ENCODE peak calls at places on chromosomes 1 and 21, in eight cellular contexts. T is suprapubic skin; H is upper lobe of right lung; C is thoracic aorta; R is esophagus muscularis mucosa; M is pancreas; W is effector memory CD4-positive, alpha-beta T cell; V is brain microvascular endothelial cell. K is an unnamed sample. For H3K36me3, the result is how much of the 10 kb centered on the place peaks cover.

GRCh38 chr1:192702212-192702993 is 66.5 kb downstream of the RGS13 start:
- DNase-seq in T (no peak), H (no peak), C (no peak), R (no peak), M (no peak), W (no peak), V (peak), K (peak)

GRCh38 chr1:35808376-35809155 is 750 bp downstream of the AGO4 start:
- DNase-seq in T (peak), H (peak), C (no peak), R (no peak), M (peak), W (no peak), V (peak), K (peak)

GRCh38 chr1:201633811-201634210 is 94.9 kb downstream of the NAV1 start:
- DNase-seq in T (no peak), H (no peak), C (no peak), R (no peak), M (no peak), W (no peak), V (no peak), K (no peak)

GRCh38 chr1:31712041-31712440 is 8.2 kb upstream of the COL16A1 start:
- DNase-seq in T (no peak), H (no peak), C (no peak), R (no peak), M (no peak), W (no peak), V (peak), K (peak)

GRCh38 chr1:150537732-150538684 is 11.2 kb upstream of the ADAMTSL4 start:
- DNase-seq in T (no peak), H (no peak), C (no peak), R (peak), M (no peak), W (no peak), V (peak), K (peak)

GRCh38 chr1:91600431-91601330 is 100.0 kb downstream of the CDC7 start:
- DNase-seq in T (no peak), H (no peak), C (no peak), R (no peak), M (no peak), W (no peak), V (no peak), K (no peak)

GRCh38 chr21:15065381-15066230 is 806 bp upstream of the NRIP1 start:
- DNase-seq in T (peak), H (peak), C (peak), R (peak), M (peak), W (peak), V (peak), K (peak)

GRCh38 chr21:37863842-37864241 is 52.4 kb downstream of the KCNJ6 start:
- DNase-seq in T (no peak), H (no peak), C (no peak), R (no peak), M (no peak), W (no peak), V (peak), K (peak)

GRCh38 chr1:63112155-63112914 is 210.0 kb upstream of the FOXD3 start:
- DNase-seq in T (no peak), H (no peak), C (no peak), R (no peak), M (no peak), W (no peak), V (peak), K (no peak)

GRCh38 chr1:203152158-203153034 is 23.2 kb downstream of the MYBPH start:
- DNase-seq in T (no peak), H (no peak), C (no peak), R (no peak), M (no peak), W (no peak), V (no peak), K (no peak)

GRCh38 chr1:107536266-107536665 is 395.4 kb downstream of the NTNG1 start:
- DNase-seq in T (no peak), H (no peak), C (no peak), R (no peak), M (no peak), W (no peak), V (no peak), K (no peak)

GRCh38 chr1:186730951-186731350 is 50.7 kb upstream of the PTGS2 start:
- DNase-seq in T (no peak), H (no peak), C (no peak), R (no peak), M (no peak), W (no peak), V (no peak), K (no peak)

GRCh38 chr1:9201421-9202239 is 32.9 kb upstream of the H6PD start:
- DNase-seq in T (no peak), H (no peak), C (no peak), R (no peak), M (no peak), W (no peak), V (peak), K (no peak)

GRCh38 chr1:173314656-173315055 is 107.5 kb upstream of the TNFSF4 start:
- DNase-seq in T (no peak), H (no peak), C (no peak), R (no peak), M (no peak), W (no peak), V (no peak), K (no peak)

GRCh38 chr21:32330784-32331311 is 32.2 kb downstream of the MRAP start:
- DNase-seq in T (no peak), H (no peak), C (no peak), R (no peak), M (no peak), W (no peak), V (no peak), K (no peak)

GRCh38 chr1:104648269-104648691 is 898.6 kb downstream of the AMY1C start:
- DNase-seq in T (no peak), H (no peak), C (no peak), R (no peak), M (no peak), W (no peak), V (peak), K (peak)

GRCh38 chr1:211258310-211258755 is 833 bp upstream of the RCOR3 start:
- DNase-seq in T (peak), H (peak), C (peak), R (peak), M (peak), W (peak), V (peak), K (peak)

GRCh38 chr1:223844521-223844961 is 1.2 kb downstream of the TP53BP2 start:
- DNase-seq in T (no peak), H (no peak), C (no peak), R (no peak), M (no peak), W (peak), V (no peak), K (no peak)

GRCh38 chr1:159054427-159054826 is 22.1 kb downstream of the AIM2 start:
- DNase-seq in T (no peak), H (no peak), C (no peak), R (no peak), M (no peak), W (no peak), V (no peak), K (no peak)

GRCh38 chr1:28509705-28510349 is 4.0 kb downstream of the RCC1 start:
- DNase-seq in T (no peak), H (no peak), C (no peak), R (no peak), M (no peak), W (no peak), V (no peak), K (no peak)

GRCh38 chr1:218656301-218657037 is 311.3 kb downstream of the TGFB2 start:
- DNase-seq in T (no peak), H (no peak), C (no peak), R (no peak), M (no peak), W (no peak), V (peak), K (no peak)

GRCh38 chr1:56666112-56666608 is 21.0 kb downstream of the PRKAA2 start:
- DNase-seq in T (no peak), H (no peak), C (no peak), R (no peak), M (no peak), W (no peak), V (no peak), K (peak)

GRCh38 chr1:167474191-167474641 is 44.1 kb downstream of the CD247 start:
- DNase-seq in T (no peak), H (peak), C (no peak), R (no peak), M (no peak), W (peak), V (no peak), K (no peak)

GRCh38 chr1:223712184-223712855 is at the start of gene CAPN2:
- DNase-seq in T (peak), H (peak), C (no peak), R (no peak), M (peak), W (peak), V (no peak), K (peak)

GRCh38 chr1:108505766-108506075 is 54.2 kb upstream of the EEIG2 start:
- DNase-seq in T (no peak), H (no peak), C (no peak), R (no peak), M (no peak), W (no peak), V (no peak), K (no peak)

GRCh38 chr1:187027259-187027658 is 198.5 kb downstream of the PLA2G4A start:
- DNase-seq in T (no peak), H (no peak), C (no peak), R (no peak), M (no peak), W (no peak), V (no peak), K (no peak)

GRCh38 chr1:201208236-201208635 is 17.6 kb downstream of the IGFN1 start:
- DNase-seq in T (no peak), H (peak), C (no peak), R (no peak), M (no peak), W (no peak), V (no peak), K (no peak)

GRCh38 chr1:156276966-156277381 is 5.7 kb downstream of the SMG5 start:
- DNase-seq in T (no peak), H (no peak), C (no peak), R (no peak), M (no peak), W (no peak), V (no peak), K (peak)
- H3K36me3 ChIP-seq in T (half or more), H (half or more), C (half or more), R (half or more), M (under half), W (half or more), V (under half), K (half or more)

GRCh38 chr1:32780628-32781267 is 36.4 kb downstream of the YARS1 start:
- DNase-seq in T (no peak), H (no peak), C (no peak), R (no peak), M (no peak), W (no peak), V (no peak), K (no peak)
- H3K36me3 ChIP-seq in T (half or more), H (half or more), C (half or more), R (half or more), M (under half), W (half or more), V (half or more), K (half or more)

GRCh38 chr1:241479294-241479693 is 40.3 kb downstream of the FH start:
- DNase-seq in T (no peak), H (no peak), C (no peak), R (no peak), M (no peak), W (no peak), V (no peak), K (no peak)
- H3K36me3 ChIP-seq in T (under half), H (under half), C (under half), R (under half), M (under half), W (under half), V (under half), K (under half)

GRCh38 chr21:23687154-23687553 is 1920.1 kb downstream of the MRPL39 start:
- DNase-seq in T (no peak), H (no peak), C (no peak), R (no peak), M (no peak), W (no peak), V (no peak), K (no peak)
- H3K36me3 ChIP-seq in T (under half), H (under half), C (under half), R (under half), M (under half), W (under half), V (under half), K (under half)

DNA sequence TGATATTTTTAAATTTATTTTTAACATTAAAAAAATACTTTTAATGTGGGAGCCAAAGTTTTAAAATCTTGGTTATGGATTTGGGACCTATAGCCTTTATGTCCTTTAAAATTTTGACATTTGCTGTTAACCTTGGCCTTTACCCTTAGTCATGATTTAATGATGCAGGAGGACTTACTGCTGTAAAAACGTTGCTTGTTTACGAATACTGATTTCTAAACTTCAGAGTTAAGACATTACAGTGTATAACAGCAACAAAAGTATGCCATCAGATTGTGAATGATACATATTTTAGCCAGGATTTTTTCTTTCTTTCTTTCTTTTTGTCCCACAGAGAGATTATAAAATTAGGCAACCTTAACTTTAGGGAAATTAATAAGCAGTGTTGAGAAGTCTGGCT is 8.9 kb downstream of the RBM15 start:
- DNase-seq in T (no peak), H (no peak), C (no peak), R (no peak), M (no peak), W (no peak), V (no peak), K (no peak)
- H3K36me3 ChIP-seq in T (under half), H (under half), C (under half), R (under half), M (under half), W (under half), V (under half), K (under half)

GRCh38 chr1:6097824-6098223 is 52.1 kb downstream of the KCNAB2 start:
- DNase-seq in T (no peak), H (peak), C (no peak), R (no peak), M (peak), W (no peak), V (no peak), K (no peak)

GRCh38 chr1:6095511-6096242 is 50.0 kb downstream of the KCNAB2 start:
- DNase-seq in T (no peak), H (no peak), C (no peak), R (no peak), M (peak), W (no peak), V (no peak), K (no peak)

GRCh38 chr1:6094801-6095505 is 49.3 kb downstream of the KCNAB2 start:
- DNase-seq in T (no peak), H (peak), C (no peak), R (no peak), M (peak), W (no peak), V (no peak), K (no peak)

GRCh38 chr1:6097117-6097595 is 51.5 kb downstream of the KCNAB2 start:
- DNase-seq in T (no peak), H (no peak), C (no peak), R (no peak), M (peak), W (no peak), V (no peak), K (no peak)

DNA sequence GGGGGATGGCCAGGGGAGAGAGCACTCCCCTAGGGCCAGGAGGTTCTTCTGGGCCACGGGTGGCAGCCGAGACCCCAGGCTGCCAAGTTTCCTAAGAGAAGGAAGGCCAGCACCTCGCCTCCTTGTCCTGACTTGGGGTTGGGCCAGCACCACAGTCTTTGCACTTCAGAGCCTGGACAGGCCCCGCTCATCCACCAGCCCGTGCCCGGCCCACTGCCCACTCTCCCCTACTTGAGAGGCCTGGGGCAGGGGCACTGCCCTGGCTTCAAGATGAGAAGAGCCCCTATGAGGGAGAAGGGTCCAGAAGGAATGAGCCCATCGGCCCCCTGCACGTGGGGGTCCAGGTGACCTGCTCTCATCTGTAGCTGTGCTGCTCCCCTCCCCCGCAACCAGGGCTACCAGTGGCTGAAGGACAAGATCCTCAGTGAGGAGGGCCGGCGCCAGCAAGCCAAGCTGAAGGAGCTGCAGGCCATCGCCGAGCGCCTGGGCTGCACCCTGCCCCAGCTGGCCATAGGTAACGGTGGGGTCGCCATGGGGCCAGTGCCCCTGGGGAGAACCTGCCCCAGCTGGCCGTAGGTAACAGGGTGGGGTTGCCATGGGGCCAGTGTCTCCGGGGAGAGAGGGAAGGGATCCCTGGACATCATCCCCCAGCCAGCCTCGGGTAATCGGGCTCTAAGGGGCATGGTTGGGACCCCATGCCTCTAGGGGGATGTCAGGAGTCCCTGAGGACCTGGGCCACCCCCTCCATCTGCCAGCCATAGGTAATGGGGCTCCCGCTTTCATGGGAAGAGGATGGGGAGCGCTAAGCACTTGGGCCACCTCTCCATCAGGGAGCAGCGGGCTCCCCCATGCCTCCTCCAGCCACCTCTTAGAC is 50.8 kb downstream of the KCNAB2 start:
- DNase-seq in T (no peak), H (no peak), C (no peak), R (no peak), M (peak), W (no peak), V (no peak), K (no peak)
- H3K36me3 ChIP-seq in T (under half), H (under half), C (under half), R (under half), M (under half), W (half or more), V (under half), K (under half)

GRCh38 chr21:45264919-45265515 is 22.7 kb downstream of the POFUT2 start:
- DNase-seq in T (peak), H (no peak), C (no peak), R (no peak), M (no peak), W (no peak), V (no peak), K (no peak)
- H3K36me3 ChIP-seq in T (half or more), H (half or more), C (half or more), R (half or more), M (under half), W (under half), V (half or more), K (under half)

GRCh38 chr1:100051893-100052292 is 80.8 kb downstream of the SASS6 start:
- DNase-seq in T (no peak), H (no peak), C (no peak), R (no peak), M (no peak), W (no peak), V (no peak), K (no peak)
- H3K36me3 ChIP-seq in T (under half), H (under half), C (under half), R (under half), M (under half), W (under half), V (under half), K (under half)